ENCODE peak calls at places on chromosomes 1 and 21, in six cellular contexts. O is neuronal stem cell, J is H1, M is mesenchymal stem cell, B is IMR-90, E is H9. N is an unnamed sample.

GRCh38 chr1:56389813-56390539 is 189.4 kb downstream of the PLPP3 start:
- DNase-seq in O (peak), J (peak), M (no peak), B (peak), E (peak), N (peak)

GRCh38 chr1:196732526-196732925 is 42.1 kb upstream of the CFHR3 start:
- DNase-seq in O (no peak), J (no peak), M (peak), B (no peak), E (peak), N (peak)

GRCh38 chr1:85224734-85225623 is 24.2 kb upstream of the SYDE2 start:
- DNase-seq in O (no peak), J (peak), M (peak), B (peak), E (peak), N (peak)

GRCh38 chr21:43740497-43741156 is 21.7 kb downstream of the PDXK start:
- DNase-seq in O (peak), J (peak), M (peak), B (no peak), E (peak), N (peak)

GRCh38 chr1:38022810-38023209 is 10.3 kb downstream of the UTP11 start:
- DNase-seq in O (no peak), J (no peak), M (no peak), B (no peak), E (no peak), N (no peak)

GRCh38 chr1:42143875-42144274 is 9.3 kb upstream of the GUCA2B start:
- DNase-seq in O (no peak), J (no peak), M (no peak), B (no peak), E (no peak), N (no peak)

GRCh38 chr1:227261501-227261900 is 56.8 kb downstream of the CDC42BPA start:
- DNase-seq in O (no peak), J (no peak), M (no peak), B (no peak), E (no peak), N (no peak)

GRCh38 chr1:215523128-215523861 is 43.8 kb upstream of the KCTD3 start:
- DNase-seq in O (no peak), J (no peak), M (peak), B (peak), E (no peak), N (no peak)

GRCh38 chr1:232049335-232049734 is 422.7 kb downstream of the DISC1 start:
- DNase-seq in O (no peak), J (no peak), M (no peak), B (no peak), E (no peak), N (no peak)

GRCh38 chr1:66381626-66382275 is 152.2 kb upstream of the SGIP1 start:
- DNase-seq in O (no peak), J (no peak), M (no peak), B (no peak), E (no peak), N (no peak)

GRCh38 chr1:171877711-171878110 is 36.4 kb downstream of the DNM3 start:
- DNase-seq in O (no peak), J (no peak), M (no peak), B (no peak), E (no peak), N (no peak)

GRCh38 chr21:41647806-41648561 is 118.9 kb downstream of the RIPK4 start:
- DNase-seq in O (no peak), J (no peak), M (no peak), B (no peak), E (no peak), N (no peak)

GRCh38 chr1:205261946-205262668 is 34.4 kb downstream of the TMCC2 start:
- DNase-seq in O (no peak), J (no peak), M (peak), B (peak), E (no peak), N (no peak)

GRCh38 chr1:109299087-109299983 is 7.5 kb downstream of the MYBPHL start:
- DNase-seq in O (no peak), J (no peak), M (peak), B (peak), E (no peak), N (peak)

GRCh38 chr1:109299984-109300343 is 6.8 kb downstream of the MYBPHL start:
- DNase-seq in O (no peak), J (no peak), M (no peak), B (no peak), E (no peak), N (no peak)

GRCh38 chr1:109296782-109297181 is 10.0 kb downstream of the MYBPHL start:
- DNase-seq in O (no peak), J (no peak), M (no peak), B (no peak), E (no peak), N (no peak)

GRCh38 chr1:109300650-109301151 is 6.1 kb downstream of the MYBPHL start:
- DNase-seq in O (no peak), J (no peak), M (no peak), B (no peak), E (no peak), N (no peak)

DNA sequence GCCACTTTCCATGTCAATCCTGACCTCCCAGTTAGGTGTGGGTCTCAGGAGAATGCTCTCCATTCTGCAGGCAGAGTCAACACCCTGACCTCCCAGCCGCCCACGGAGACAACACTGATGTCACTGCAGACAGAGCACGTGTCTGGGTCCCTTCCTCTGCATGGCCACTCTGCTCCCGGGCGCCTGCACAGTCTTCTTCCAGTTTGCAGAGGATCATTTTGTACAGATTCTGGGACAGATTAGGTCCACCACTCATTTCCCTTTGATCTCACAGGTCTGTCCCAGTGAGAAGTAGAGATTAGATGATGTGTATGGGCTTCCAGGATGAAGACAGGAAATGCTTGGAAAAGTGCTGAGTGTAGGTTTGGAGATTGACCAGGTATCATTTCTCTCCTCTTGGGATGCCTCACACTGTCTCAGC is 8.1 kb downstream of the MYBPHL start:
- DNase-seq in O (no peak), J (no peak), M (peak), B (peak), E (no peak), N (peak)
- H3K23ac ChIP-seq in O (no peak), J (no peak), M (no peak), B (peak), E (no peak), N (no peak)

GRCh38 chr21:21818898-21819297 is 820.7 kb downstream of the NCAM2 start:
- DNase-seq in O (no peak), J (no peak), M (no peak), B (no peak), E (no peak), N (no peak)
- H2AFZ ChIP-seq in O (no peak), J (no peak), M (no peak), B (no peak), E (no peak), N (no peak)

GRCh38 chr1:62370594-62370993 is 51.4 kb upstream of the KANK4 start:
- DNase-seq in O (no peak), J (no peak), M (no peak), B (no peak), E (no peak), N (no peak)
- H3K9ac ChIP-seq in O (no peak), J (no peak), M (no peak), B (no peak), E (no peak), N (no peak)

DNA sequence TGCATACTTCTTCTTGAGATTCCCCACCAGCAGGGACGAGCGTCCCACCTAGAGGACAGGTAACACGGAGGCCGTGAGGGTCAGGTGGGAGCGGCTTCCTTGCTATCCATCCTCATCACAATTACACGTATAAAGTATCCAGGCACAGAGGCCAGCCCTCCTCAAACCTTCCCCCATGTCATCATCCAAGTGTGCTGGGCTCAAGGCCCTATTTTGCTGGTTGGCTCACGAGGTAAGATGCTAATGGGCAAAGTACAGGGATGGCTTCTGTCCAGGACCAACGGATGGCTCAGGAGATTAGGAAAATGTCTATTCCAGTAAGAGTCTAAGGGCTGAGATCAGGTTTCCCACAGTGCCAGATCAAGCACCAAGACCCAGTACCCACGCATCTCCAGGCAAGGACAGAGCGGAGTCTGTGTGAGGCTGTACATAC is 11.5 kb upstream of the A3GALT2 start:
- DNase-seq in O (no peak), J (no peak), M (no peak), B (peak), E (no peak), N (no peak)
- H3K23ac ChIP-seq in O (no peak), J (no peak), M (no peak), B (peak), E (no peak), N (no peak)

GRCh38 chr1:192147221-192147620 is 11.0 kb upstream of the RGS18 start:
- DNase-seq in O (no peak), J (no peak), M (no peak), B (peak), E (no peak), N (peak)

GRCh38 chr1:192151176-192151575 is 7.1 kb upstream of the RGS18 start:
- DNase-seq in O (no peak), J (no peak), M (no peak), B (no peak), E (no peak), N (peak)

GRCh38 chr1:192153276-192153675 is 5.0 kb upstream of the RGS18 start:
- DNase-seq in O (no peak), J (no peak), M (peak), B (peak), E (no peak), N (peak)

DNA sequence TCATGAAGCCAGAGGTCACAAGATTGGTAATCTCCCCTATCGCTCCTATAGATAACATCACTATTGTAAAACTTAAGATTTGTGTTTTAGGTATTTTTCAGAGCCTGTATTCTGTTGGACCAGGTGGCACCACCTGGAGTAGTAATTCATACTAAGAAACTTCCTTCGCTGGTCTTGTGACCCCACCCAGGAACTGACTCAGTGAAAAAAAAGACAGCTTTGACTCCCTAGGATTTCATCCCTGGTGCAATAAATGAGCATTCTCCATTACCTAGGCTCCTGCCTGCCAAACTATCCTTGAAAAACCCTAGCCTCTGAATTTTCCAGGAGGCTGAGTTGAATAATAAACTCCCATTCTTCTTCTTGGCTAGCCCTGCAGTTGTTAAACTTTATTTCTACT is 10.6 kb upstream of the RGS18 start:
- DNase-seq in O (no peak), J (no peak), M (peak), B (peak), E (no peak), N (peak)
- H2AFZ ChIP-seq in O (no peak), J (no peak), M (no peak), B (no peak), E (no peak), N (no peak)

GRCh38 chr1:75062111-75062510 is 72.1 kb upstream of the LHX8 start:
- DNase-seq in O (no peak), J (no peak), M (no peak), B (no peak), E (no peak), N (no peak)

GRCh38 chr1:75053207-75053606 is 81.0 kb upstream of the LHX8 start:
- DNase-seq in O (no peak), J (no peak), M (peak), B (no peak), E (no peak), N (peak)

GRCh38 chr1:75058424-75058823 is 75.8 kb upstream of the LHX8 start:
- DNase-seq in O (no peak), J (no peak), M (no peak), B (no peak), E (no peak), N (no peak)
- H3K9ac ChIP-seq in O (no peak), J (no peak), M (no peak), B (no peak), E (no peak), N (no peak)

N was measured in trophoblast cell.